ENCODE peak calls at places on chromosomes 4 and X, in six cellular contexts. J is cardiac muscle cell, H is astrocyte, T is breast epithelium, Q is SK-N-SH, C is A673. B is an unnamed sample.

GRCh38 chr4:54152846-54153600 is 53.1 kb downstream of the GSX2 start:
- DNase-seq in J (no peak), H (peak; percentile 88), T (no peak), Q (no peak), C (no peak), B (no peak)

GRCh38 chr4:105765690-105766407 is 57.3 kb downstream of the GSTCD start:
- DNase-seq in J (no peak), H (peak; percentile 93), T (no peak), Q (no peak), C (peak; percentile 25), B (peak; percentile 7)

GRCh38 chrX:103275947-103276567 is 493 bp downstream of the TCEAL5 start:
- DNase-seq in J (no peak), H (no peak), T (no peak), Q (peak; percentile 56), C (no peak), B (peak; percentile 36)

GRCh38 chrX:150879855-150880807 is 18.3 kb downstream of the CD99L2 start:
- DNase-seq in J (no peak), H (no peak), T (no peak), Q (no peak), C (no peak), B (no peak)

GRCh38 chrX:110384490-110384889 is 25.8 kb downstream of the RTL9 start:
- DNase-seq in J (no peak), H (peak; percentile 66), T (no peak), Q (no peak), C (no peak), B (no peak)

GRCh38 chrX:391717-392691 is 5.3 kb upstream of the PPP2R3B start:
- DNase-seq in J (no peak), H (no peak), T (no peak), Q (no peak), C (no peak), B (no peak)

GRCh38 chr4:98794565-98795205 is 134.2 kb downstream of the EIF4E start:
- DNase-seq in J (peak; percentile 1), H (peak; percentile 75), T (no peak), Q (no peak), C (peak; percentile 60), B (no peak)

GRCh38 chr4:875818-876423 is 50.0 kb upstream of the CPLX1 start:
- DNase-seq in J (no peak), H (no peak), T (no peak), Q (no peak), C (no peak), B (no peak)

GRCh38 chrX:100975212-100975611 is 5.7 kb downstream of the ARL13A start:
- DNase-seq in J (no peak), H (peak; percentile 13), T (no peak), Q (no peak), C (no peak), B (no peak)

GRCh38 chrX:31112226-31112999 is 40.6 kb upstream of the FTHL17 start:
- DNase-seq in J (no peak), H (no peak), T (no peak), Q (no peak), C (no peak), B (no peak)

GRCh38 chr4:150098214-150098613 is 20.0 kb downstream of the DCLK2 start:
- DNase-seq in J (no peak), H (peak; percentile 62), T (no peak), Q (no peak), C (no peak), B (no peak)

GRCh38 chrX:26445288-26445687 is 229.3 kb downstream of the MAGEB5 start:
- DNase-seq in J (no peak), H (no peak), T (no peak), Q (no peak), C (no peak), B (no peak)

GRCh38 chr4:31417051-31417450 is 696.9 kb downstream of the PCDH7 start:
- DNase-seq in J (no peak), H (no peak), T (no peak), Q (no peak), C (no peak), B (no peak)

GRCh38 chr4:138158746-138159297 is 83.3 kb downstream of the SLC7A11 start:
- DNase-seq in J (no peak), H (peak; percentile 81), T (no peak), Q (no peak), C (peak; percentile 38), B (no peak)

GRCh38 chr4:1579834-1580686 is 104.1 kb downstream of the FAM53A start:
- DNase-seq in J (peak; percentile 88), H (peak; percentile 43), T (no peak), Q (peak; percentile 90), C (peak; percentile 67), B (peak; percentile 99)

GRCh38 chr4:8643441-8643840 is 50.9 kb downstream of the CPZ start:
- DNase-seq in J (no peak), H (no peak), T (no peak), Q (no peak), C (no peak), B (no peak)

GRCh38 chrX:103556941-103557340 is 28.4 kb upstream of the TCEAL4 start:
- DNase-seq in J (no peak), H (no peak), T (no peak), Q (no peak), C (no peak), B (no peak)

GRCh38 chrX:28398352-28398751 is 188.9 kb upstream of the IL1RAPL1 start:
- DNase-seq in J (no peak), H (no peak), T (no peak), Q (no peak), C (no peak), B (no peak)

GRCh38 chr4:177283167-177283566 is 26.5 kb upstream of the NEIL3 start:
- DNase-seq in J (no peak), H (peak; percentile 92), T (no peak), Q (no peak), C (no peak), B (no peak)

GRCh38 chrX:49853661-49854060 is 24.6 kb downstream of the PAGE4 start:
- DNase-seq in J (no peak), H (no peak), T (no peak), Q (no peak), C (no peak), B (no peak)

GRCh38 chrX:96568088-96568487 is 116.6 kb upstream of the DIAPH2 start:
- DNase-seq in J (no peak), H (no peak), T (no peak), Q (no peak), C (no peak), B (no peak)

GRCh38 chr4:90220453-90220852 is 93.3 kb downstream of the CCSER1 start:
- DNase-seq in J (no peak), H (no peak), T (no peak), Q (peak; percentile 44), C (no peak), B (no peak)

GRCh38 chr4:165101641-165102040 is 11.0 kb downstream of the TMEM192 start:
- DNase-seq in J (no peak), H (no peak), T (no peak), Q (no peak), C (no peak), B (no peak)

GRCh38 chr4:600850-601515 is 24.4 kb upstream of the PDE6B start:
- DNase-seq in J (no peak), H (no peak), T (no peak), Q (no peak), C (no peak), B (peak; percentile 35)

GRCh38 chr4:52369649-52370048 is 289.5 kb downstream of the USP46 start:
- DNase-seq in J (peak; percentile 25), H (no peak), T (no peak), Q (peak; percentile 9), C (no peak), B (no peak)

GRCh38 chr4:85986266-85986665 is 373.6 kb downstream of the MAPK10 start:
- DNase-seq in J (no peak), H (no peak), T (no peak), Q (no peak), C (no peak), B (no peak)

GRCh38 chrX:65463550-65463949 is 71.0 kb downstream of the LAS1L start:
- DNase-seq in J (peak; percentile 6), H (peak; percentile 39), T (no peak), Q (no peak), C (no peak), B (peak; percentile 36)

GRCh38 chrX:68698955-68699354 is 51.5 kb downstream of the STARD8 start:
- DNase-seq in J (no peak), H (no peak), T (no peak), Q (no peak), C (no peak), B (no peak)

DNA sequence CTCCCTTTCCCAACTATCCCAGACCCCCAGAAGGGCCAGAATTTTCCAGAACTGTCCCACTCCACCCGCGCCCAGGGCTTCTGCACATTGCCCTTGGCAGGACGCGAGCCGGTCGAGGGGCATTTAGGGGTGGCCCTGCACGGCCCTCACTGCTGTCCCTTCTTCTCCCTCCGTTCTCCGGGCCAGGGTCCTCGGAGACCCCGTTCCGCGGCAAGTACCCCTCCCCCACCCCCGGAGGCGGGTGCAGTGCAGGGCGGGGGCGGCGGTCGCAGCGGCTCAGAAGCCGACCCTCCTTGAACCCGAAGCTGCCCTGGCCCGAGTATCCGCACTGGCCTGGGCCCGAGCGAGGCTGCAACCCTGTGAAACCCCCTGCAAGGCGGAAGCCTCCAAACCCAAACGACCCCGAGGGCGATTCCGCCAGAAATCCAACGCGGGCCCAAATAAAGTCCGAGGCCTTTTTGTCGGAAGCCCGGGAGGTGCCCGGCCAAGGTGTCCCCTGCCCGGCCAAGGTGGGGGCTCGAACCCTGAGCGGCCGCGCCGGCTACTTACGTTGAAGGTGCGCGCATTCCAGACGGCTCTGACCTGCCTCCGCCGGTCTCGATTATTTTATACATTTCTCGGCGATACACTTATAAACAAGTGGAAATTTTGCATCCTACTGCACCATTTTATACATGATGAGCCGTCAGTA is 53.2 kb upstream of the TMEM33 start:
- DNase-seq in J (no peak), H (no peak), T (peak; percentile 47), Q (peak; percentile 77), C (no peak), B (peak; percentile 74)
- H3K27me3 ChIP-seq in J (peaks cover 99% of the 10 kb centered on the region), H (peaks cover 69% of the 10 kb centered on the region), T (no peaks in the 10 kb centered on the region), Q (peaks cover 52% of the 10 kb centered on the region), C (peaks cover 57% of the 10 kb centered on the region), B (peaks cover 88% of the 10 kb centered on the region)

GRCh38 chr4:5618051-5619010 is 90.0 kb downstream of the EVC2 start:
- DNase-seq in J (no peak), H (no peak), T (no peak), Q (no peak), C (no peak), B (no peak)

GRCh38 chr4:5611656-5612187 is 96.6 kb downstream of the EVC2 start:
- DNase-seq in J (no peak), H (no peak), T (no peak), Q (no peak), C (peak; percentile 63), B (peak; percentile 41)

GRCh38 chr4:5619913-5620625 is 88.3 kb downstream of the EVC2 start:
- DNase-seq in J (no peak), H (no peak), T (no peak), Q (no peak), C (peak; percentile 28), B (peak; percentile 25)

GRCh38 chr4:5615496-5616075 is 92.8 kb downstream of the EVC2 start:
- DNase-seq in J (no peak), H (no peak), T (no peak), Q (no peak), C (no peak), B (no peak)

GRCh38 chr4:5616331-5616950 is 91.9 kb downstream of the EVC2 start:
- DNase-seq in J (no peak), H (no peak), T (no peak), Q (no peak), C (no peak), B (no peak)
- H3K27me3 ChIP-seq in J (no peaks in the 10 kb centered on the region), H (no peaks in the 10 kb centered on the region), T (no peaks in the 10 kb centered on the region), Q (no peaks in the 10 kb centered on the region), C (no peaks in the 10 kb centered on the region), B (no peaks in the 10 kb centered on the region)

GRCh38 chrX:134692990-134693389 is 34.7 kb upstream of the PLAC1 start:
- DNase-seq in J (no peak), H (peak; percentile 79), T (no peak), Q (no peak), C (no peak), B (no peak)
- H3K27me3 ChIP-seq in J (no peaks in the 10 kb centered on the region), H (no peaks in the 10 kb centered on the region), T (no peaks in the 10 kb centered on the region), Q (no peaks in the 10 kb centered on the region), C (no peaks in the 10 kb centered on the region), B (no peaks in the 10 kb centered on the region)

GRCh38 chr4:26490111-26490979 is at the start of gene CCKAR:
- DNase-seq in J (no peak), H (peak; percentile 37), T (no peak), Q (peak; percentile 56), C (peak; percentile 43), B (no peak)
- H3K27me3 ChIP-seq in J (no peaks in the 10 kb centered on the region), H (peaks cover 19% of the 10 kb centered on the region), T (no peaks in the 10 kb centered on the region), Q (no peaks in the 10 kb centered on the region), C (no peaks in the 10 kb centered on the region), B (no peaks in the 10 kb centered on the region)

B was measured in H7.